ENCODE peak calls at places on chromosomes 4 and X, in ten cellular contexts. S is endodermal cell; T is adrenal gland; L is GM23248; Q is right cardiac atrium; F is cardiac muscle cell; K is CD8-positive, alpha-beta T cell; N is mammary epithelial cell; R is tibial artery; A is uterus. D is an unnamed sample.

GRCh38 chrX:44904542-44905115 is 31.6 kb downstream of the KDM6A start:
- DNase-seq in A (no peak), L (peak; percentile 26), R (no peak), Q (no peak), S (no peak), T (no peak), N (no peak), K (no peak), F (no peak), D (no peak)

GRCh38 chrX:52576946-52577345 is 60.1 kb upstream of the XAGE1B start:
- DNase-seq in S (peak; percentile 52), N (peak; percentile 46), F (no peak), Q (no peak), R (no peak), L (no peak), A (no peak), K (no peak), T (no peak), D (no peak)

GRCh38 chr4:55308071-55308470 is 38.0 kb upstream of the SRD5A3 start:
- DNase-seq in F (no peak), R (no peak), A (no peak), K (no peak), N (no peak), S (no peak), L (no peak), T (no peak), Q (no peak), D (no peak)

GRCh38 chr4:89298788-89299152 is 8.8 kb downstream of the GPRIN3 start:
- DNase-seq in N (peak; percentile 28), T (no peak), L (peak; percentile 66), K (no peak), R (no peak), S (no peak), F (peak; percentile 48), Q (no peak), A (no peak), D (no peak)

GRCh38 chr4:3307486-3307885 is 14.7 kb downstream of the RGS12 start:
- DNase-seq in R (peak; percentile 7), N (no peak), K (peak; percentile 8), A (no peak), S (peak; percentile 24), L (no peak), Q (peak; percentile 10), T (no peak), F (no peak), D (no peak)

GRCh38 chr4:186204103-186204559 is 12.8 kb downstream of the CYP4V2 start:
- DNase-seq in F (peak; percentile 84), A (no peak), Q (no peak), N (no peak), T (peak; percentile 57), S (no peak), R (no peak), L (no peak), K (peak; percentile 54), D (peak; percentile 34)

GRCh38 chr4:168654206-168655174 is 157.6 kb downstream of the PALLD start:
- DNase-seq in R (no peak), L (no peak), F (no peak), K (no peak), Q (no peak), T (no peak), S (peak; percentile 63), N (peak; percentile 66), A (no peak), D (no peak)

GRCh38 chrX:68997911-68998310 is 167.3 kb downstream of the PJA1 start:
- DNase-seq in K (no peak), N (peak; percentile 21), A (peak; percentile 78), S (no peak), R (peak; percentile 45), L (peak; percentile 63), F (peak; percentile 88), Q (peak; percentile 55), T (peak; percentile 72), D (peak; percentile 34)

GRCh38 chr4:182145360-182145905 is 97.8 kb upstream of the TENM3 start:
- DNase-seq in R (no peak), T (no peak), K (no peak), N (peak; percentile 54), S (peak; percentile 64), L (peak; percentile 1), Q (no peak), A (no peak), F (peak; percentile 5), D (no peak)

GRCh38 chr4:25884040-25884788 is 21.4 kb upstream of the SEL1L3 start:
- DNase-seq in T (no peak), K (no peak), S (no peak), Q (no peak), N (peak; percentile 61), R (no peak), A (no peak), F (peak; percentile 66), L (peak; percentile 83), D (no peak)

DNA sequence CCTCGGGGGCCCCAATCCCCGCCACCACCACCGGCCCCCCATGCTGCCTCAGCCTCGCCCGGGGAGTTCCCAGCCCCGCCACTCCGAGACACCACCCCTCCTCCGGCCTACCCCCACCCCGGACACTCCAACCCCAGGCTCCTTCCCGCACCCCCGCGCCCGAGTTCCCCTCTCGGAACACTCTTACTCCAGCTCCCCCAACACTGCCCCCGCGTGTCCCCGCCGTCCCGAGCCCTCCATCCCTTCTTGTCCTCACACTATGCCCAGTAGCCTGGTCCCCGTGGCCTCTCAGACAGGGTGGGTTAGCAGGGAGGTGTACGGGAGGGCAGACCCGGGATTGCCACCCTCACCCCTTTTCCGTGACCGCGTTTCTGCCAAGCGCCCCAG is 276.1 kb downstream of the BCOR start:
- DNase-seq in Q (no peak), R (no peak), T (no peak), S (peak; percentile 72), F (no peak), A (no peak), L (no peak), N (no peak), K (no peak), D (no peak)
- H3K4me3 ChIP-seq in Q (no peak overlapping the region), R (peak overlapping the region; percentile 54), T (peak overlapping the region; percentile 58), S (no peak overlapping the region), F (peak overlapping the region; percentile 41), A (peak overlapping the region; percentile 43), L (peak overlapping the region; percentile 65), N (no peak overlapping the region), K (no peak overlapping the region), D (no peak overlapping the region)

GRCh38 chr4:1179089-1179441 is 6.7 kb upstream of the SPON2 start:
- DNase-seq in F (no peak), S (no peak), R (no peak), N (no peak), Q (no peak), A (no peak), L (no peak), K (no peak), T (no peak), D (no peak)

GRCh38 chr4:1178300-1179088 is 6.1 kb upstream of the SPON2 start:
- DNase-seq in K (no peak), A (no peak), S (no peak), F (no peak), L (peak; percentile 46), Q (no peak), R (no peak), T (no peak), N (peak; percentile 24), D (no peak)

GRCh38 chr4:1176398-1177273 is 4.3 kb upstream of the SPON2 start:
- DNase-seq in L (no peak), Q (no peak), T (no peak), F (no peak), S (no peak), N (no peak), K (no peak), A (no peak), R (no peak), D (no peak)

GRCh38 chr4:1175635-1176229 is 3.3 kb upstream of the SPON2 start:
- DNase-seq in Q (no peak), S (no peak), L (no peak), K (no peak), T (no peak), A (no peak), N (no peak), R (no peak), F (no peak), D (no peak)

DNA sequence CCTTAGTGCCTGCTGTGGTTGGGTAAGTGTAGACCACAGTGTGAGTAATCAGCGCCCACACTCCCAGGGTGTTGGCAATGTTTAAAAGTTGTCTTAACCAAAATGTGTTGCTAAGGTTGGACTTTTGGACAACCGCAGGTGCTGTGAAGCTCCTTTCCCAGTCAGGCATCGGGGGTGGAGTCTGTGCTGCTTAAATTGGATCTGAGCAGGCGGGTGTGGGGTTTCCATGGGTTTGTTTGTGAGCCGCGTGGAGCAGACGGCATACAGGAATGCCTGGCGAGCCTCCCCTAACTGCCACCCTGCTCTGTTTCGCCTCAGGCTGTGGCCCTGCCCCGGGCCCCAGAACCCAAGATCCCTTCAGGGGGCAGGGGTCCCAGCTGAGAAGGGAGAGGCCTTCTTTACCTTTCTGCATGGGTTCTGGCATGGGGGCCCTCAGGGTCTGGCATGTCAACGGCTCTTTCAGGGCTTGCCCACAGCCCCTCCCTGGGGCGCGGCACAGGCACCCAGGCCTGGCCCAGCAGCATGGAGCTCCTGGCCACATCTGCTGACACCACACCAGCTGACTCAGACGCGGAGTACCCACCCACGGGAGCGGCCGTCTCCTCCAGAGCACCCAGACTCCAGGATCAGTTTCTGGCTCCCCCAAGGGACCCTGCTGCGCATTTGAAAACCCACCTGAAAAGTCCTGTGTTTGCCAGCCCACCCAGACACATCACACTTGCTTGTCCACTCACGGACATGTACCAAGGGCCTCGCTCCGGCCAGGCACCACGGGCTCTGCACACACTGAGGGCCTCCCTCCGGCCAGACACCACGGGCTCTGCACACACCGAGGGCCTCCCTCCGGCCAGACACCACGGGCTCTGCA is 5.1 kb upstream of the SPON2 start:
- DNase-seq in L (peak; percentile 78), S (no peak), F (no peak), T (no peak), Q (no peak), N (peak; percentile 85), R (no peak), A (peak; percentile 16), K (peak; percentile 76), D (peak; percentile 29)
- H3K27ac ChIP-seq in L (no peak overlapping the region), S (no peak overlapping the region), F (no peak overlapping the region), T (no peak overlapping the region), Q (peak overlapping the region; percentile 48), N (peak overlapping the region; percentile 5), R (no peak overlapping the region), A (peak overlapping the region; percentile 31), K (no peak overlapping the region), D (peak overlapping the region; percentile 54)

DNA sequence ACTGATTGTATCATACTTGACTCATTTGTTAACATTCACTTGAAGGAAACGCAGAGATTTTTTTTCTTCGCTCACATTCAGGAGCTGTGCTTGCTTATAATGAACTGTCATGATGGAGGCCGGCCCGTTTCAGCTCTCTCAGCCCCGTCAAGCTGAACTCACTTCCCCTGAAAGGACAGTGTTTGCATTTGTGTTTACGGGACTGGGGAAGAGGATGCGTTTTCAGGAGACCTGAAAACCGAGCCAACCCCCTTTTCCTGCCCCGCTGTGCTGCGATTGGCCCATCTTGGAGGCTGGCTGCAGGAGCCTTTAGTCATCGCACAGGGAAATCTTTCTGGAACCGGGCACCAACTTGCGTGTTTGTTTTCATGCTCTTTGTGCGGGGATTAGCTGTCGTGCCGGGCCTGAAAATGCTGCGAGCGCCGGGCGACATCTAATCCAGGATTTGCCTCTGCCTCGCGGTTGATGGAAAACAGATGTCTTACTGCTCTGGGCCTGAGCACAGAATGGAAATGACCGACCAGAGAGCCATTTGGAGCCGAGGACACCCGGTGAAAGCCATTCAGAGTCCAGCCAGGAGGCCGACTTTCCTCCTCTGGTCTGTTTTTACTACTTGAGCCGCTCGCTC is 18.0 kb downstream of the TRIM2 start:
- DNase-seq in K (peak; percentile 36), L (peak; percentile 92), F (peak; percentile 80), T (peak; percentile 73), R (peak; percentile 63), A (peak; percentile 73), N (peak; percentile 73), S (peak; percentile 88), Q (peak; percentile 60), D (no peak)
- H3K27me3 ChIP-seq in K (no peaks in the 10 kb centered on the region), L (no peaks in the 10 kb centered on the region), F (no peaks in the 10 kb centered on the region), T (no peaks in the 10 kb centered on the region), R (no peaks in the 10 kb centered on the region), A (no peaks in the 10 kb centered on the region), N (no peaks in the 10 kb centered on the region), S (no peaks in the 10 kb centered on the region), Q (no peaks in the 10 kb centered on the region), D (no peaks in the 10 kb centered on the region)

GRCh38 chr4:152014280-152014679 is 253.5 kb upstream of the GATB start:
- DNase-seq in R (no peak), A (no peak), T (no peak), K (peak; percentile 26), Q (no peak), F (no peak), N (no peak), S (no peak), L (no peak), D (no peak)
- H3K4me3 ChIP-seq in R (no peak overlapping the region), A (no peak overlapping the region), T (no peak overlapping the region), K (no peak overlapping the region), Q (no peak overlapping the region), F (no peak overlapping the region), N (no peak overlapping the region), S (no peak overlapping the region), L (no peak overlapping the region), D (no peak overlapping the region)